ENCODE peak calls at places on chromosome 21, in eight cellular contexts. G, K, L, B, Z, M, E and Q are unnamed samples.

GRCh38 chr21:15138475-15138874 is 73.7 kb upstream of the NRIP1 start:
- DNase-seq in G (no peak), K (no peak), L (no peak), B (no peak), Z (no peak), M (no peak), E (no peak), Q (no peak)

GRCh38 chr21:32141009-32141357 is 137.9 kb downstream of the MIS18A start:
- DNase-seq in G (no peak), K (no peak), L (no peak), B (no peak), Z (no peak), M (no peak), E (no peak), Q (no peak)

GRCh38 chr21:27495836-27496235 is 528.9 kb upstream of the ADAMTS5 start:
- DNase-seq in G (no peak), K (no peak), L (no peak), B (no peak), Z (no peak), M (no peak), E (no peak), Q (no peak)

GRCh38 chr21:45630876-45631275 is 12.6 kb upstream of the PCBP3 start:
- DNase-seq in G (no peak), K (no peak), L (no peak), B (no peak), Z (no peak), M (no peak), E (no peak), Q (no peak)

GRCh38 chr21:45982256-45982757 is 737 bp downstream of the COL6A1 start:
- DNase-seq in G (no peak), K (no peak), L (no peak), B (no peak), Z (no peak), M (no peak), E (peak), Q (no peak)

GRCh38 chr21:42650441-42651421 is 2.7 kb upstream of the PDE9A start:
- DNase-seq in G (no peak), K (no peak), L (no peak), B (no peak), Z (no peak), M (no peak), E (no peak), Q (no peak)

GRCh38 chr21:18840239-18840638 is 436.7 kb upstream of the TMPRSS15 start:
- DNase-seq in G (peak), K (no peak), L (no peak), B (no peak), Z (no peak), M (no peak), E (peak), Q (no peak)

GRCh38 chr21:33760641-33761103 is 118.4 kb downstream of the ITSN1 start:
- DNase-seq in G (no peak), K (no peak), L (no peak), B (no peak), Z (no peak), M (no peak), E (peak), Q (no peak)

GRCh38 chr21:30582850-30583249 is 7.3 kb downstream of the KRTAP22-2 start:
- DNase-seq in G (no peak), K (no peak), L (no peak), B (no peak), Z (no peak), M (no peak), E (no peak), Q (no peak)

GRCh38 chr21:29077651-29078090 is 4.2 kb upstream of the CCT8 start:
- DNase-seq in G (no peak), K (no peak), L (no peak), B (no peak), Z (no peak), M (no peak), E (peak), Q (no peak)